ENCODE peak calls at places on chromosome 6, in four cellular contexts. U is lower lobe of right lung, M is left ventricle myocardium inferior, A is pancreas. Y is an unnamed sample.

GRCh38 chr6:45001663-45002062 is 326.5 kb upstream of the RUNX2 start:
- DNase-seq in A (no peak), M (no peak), U (no peak), Y (no peak)

GRCh38 chr6:143762126-143762525 is 81.0 kb upstream of the LTV1 start:
- DNase-seq in U (no peak), A (no peak), M (no peak), Y (no peak)

GRCh38 chr6:3977875-3978711 is 100.8 kb downstream of the FAM217A start:
- DNase-seq in A (no peak), M (peak), U (no peak), Y (peak)

GRCh38 chr6:131761061-131761761 is 46.6 kb upstream of the ENPP1 start:
- DNase-seq in M (no peak), A (no peak), U (no peak), Y (no peak)

GRCh38 chr6:108252055-108252454 is 8.8 kb downstream of the SNX3 start:
- DNase-seq in M (no peak), A (no peak), U (no peak), Y (no peak)

GRCh38 chr6:87529221-87529620 is 56.4 kb downstream of the SLC35A1 start:
- DNase-seq in A (no peak), M (no peak), U (no peak), Y (no peak)

GRCh38 chr6:16148498-16148897 is 19.6 kb downstream of the MYLIP start:
- DNase-seq in M (no peak), A (peak), U (peak), Y (no peak)

GRCh38 chr6:130713144-130713543 is 114.1 kb upstream of the SMLR1 start:
- DNase-seq in M (no peak), A (no peak), U (no peak), Y (no peak)

GRCh38 chr6:130202782-130203181 is 20.0 kb downstream of the SAMD3 start:
- DNase-seq in U (no peak), A (no peak), M (no peak), Y (no peak)

GRCh38 chr6:133291671-133292070 is 50.5 kb downstream of the EYA4 start:
- DNase-seq in U (no peak), A (no peak), M (no peak), Y (no peak)

GRCh38 chr6:42860481-42860880 is 18.9 kb upstream of the RPL7L1 start:
- DNase-seq in M (no peak), U (no peak), A (no peak), Y (no peak)

GRCh38 chr6:114564302-114564933 is 221.6 kb upstream of the HS3ST5 start:
- DNase-seq in U (no peak), A (no peak), M (no peak), Y (no peak)

Y was measured in naive B cell.